ENCODE peak calls at places on chromosomes 13 and 19, in five cellular contexts. One of them, this sample, is unnamed.
A peak's percentile ranks its signal among the peaks of the same experiment; 100 is the strongest.

GRCh38 chr13:37068962-37069361 is 9.5 kb upstream of the SUPT20H start:
- DNase-seq in uterus: no peak
- DNase-seq in OCI-LY7: peak; percentile 68
- DNase-seq in gastrocnemius medialis: no peak
- DNase-seq in RWPE1: no peak
- DNase-seq in this sample: no peak

GRCh38 chr19:45998834-45999233 is 3.6 kb downstream of the CCDC61 start:
- DNase-seq in uterus: no peak
- DNase-seq in OCI-LY7: no peak
- DNase-seq in gastrocnemius medialis: no peak
- DNase-seq in RWPE1: no peak
- DNase-seq in this sample: no peak

GRCh38 chr13:30051531-30052060 is 201.2 kb upstream of the UBL3 start:
- DNase-seq in uterus: no peak
- DNase-seq in OCI-LY7: no peak
- DNase-seq in gastrocnemius medialis: no peak
- DNase-seq in RWPE1: no peak
- DNase-seq in this sample: no peak

GRCh38 chr13:78599911-78600310 is 3.4 kb downstream of the POU4F1 start:
- DNase-seq in uterus: no peak
- DNase-seq in OCI-LY7: no peak
- DNase-seq in gastrocnemius medialis: no peak
- DNase-seq in RWPE1: no peak
- DNase-seq in this sample: no peak

GRCh38 chr19:18340237-18340989 is at the start of gene PGPEP1:
- DNase-seq in uterus: peak; percentile 52
- DNase-seq in OCI-LY7: peak; percentile 81
- DNase-seq in gastrocnemius medialis: peak; percentile 31
- DNase-seq in RWPE1: peak; percentile 67
- DNase-seq in this sample: peak; percentile 65

GRCh38 chr13:107834268-107834667 is 381.1 kb downstream of the LIG4 start:
- DNase-seq in uterus: no peak
- DNase-seq in OCI-LY7: no peak
- DNase-seq in gastrocnemius medialis: no peak
- DNase-seq in RWPE1: no peak
- DNase-seq in this sample: no peak

GRCh38 chr19:17794731-17795494 is at the start of gene B3GNT3:
- DNase-seq in uterus: no peak
- DNase-seq in OCI-LY7: no peak
- DNase-seq in gastrocnemius medialis: no peak
- DNase-seq in RWPE1: peak; percentile 70
- DNase-seq in this sample: no peak

GRCh38 chr13:24097064-24097463 is 63.5 kb upstream of the SPATA13 start:
- DNase-seq in uterus: no peak
- DNase-seq in OCI-LY7: no peak
- DNase-seq in gastrocnemius medialis: no peak
- DNase-seq in RWPE1: no peak
- DNase-seq in this sample: no peak

GRCh38 chr13:91739751-91740150 is 341.3 kb downstream of the GPC5 start:
- DNase-seq in uterus: no peak
- DNase-seq in OCI-LY7: no peak
- DNase-seq in gastrocnemius medialis: no peak
- DNase-seq in RWPE1: no peak
- DNase-seq in this sample: no peak

GRCh38 chr13:38537026-38537425 is 149.9 kb upstream of the FREM2 start:
- DNase-seq in uterus: no peak
- DNase-seq in OCI-LY7: no peak
- DNase-seq in gastrocnemius medialis: no peak
- DNase-seq in RWPE1: no peak
- DNase-seq in this sample: no peak

GRCh38 chr13:32528358-32528757 is 10.2 kb downstream of the N4BP2L2 start:
- DNase-seq in uterus: no peak
- DNase-seq in OCI-LY7: no peak
- DNase-seq in gastrocnemius medialis: no peak
- DNase-seq in RWPE1: no peak
- DNase-seq in this sample: no peak

GRCh38 chr19:13843104-13843921 is 33.6 kb upstream of the NANOS3 start:
- DNase-seq in uterus: peak; percentile 75
- DNase-seq in OCI-LY7: no peak
- DNase-seq in gastrocnemius medialis: no peak
- DNase-seq in RWPE1: peak; percentile 88
- DNase-seq in this sample: peak; percentile 28

GRCh38 chr19:48461982-48462655 is 6.7 kb downstream of the KCNJ14 start:
- DNase-seq in uterus: no peak
- DNase-seq in OCI-LY7: peak; percentile 35
- DNase-seq in gastrocnemius medialis: no peak
- DNase-seq in RWPE1: no peak
- DNase-seq in this sample: no peak

GRCh38 chr19:2542341-2543069 is 66.6 kb downstream of the GADD45B start:
- DNase-seq in uterus: no peak
- DNase-seq in OCI-LY7: no peak
- DNase-seq in gastrocnemius medialis: no peak
- DNase-seq in RWPE1: no peak
- DNase-seq in this sample: no peak

GRCh38 chr19:15452111-15453047 is 2.6 kb upstream of the WIZ start:
- DNase-seq in uterus: peak; percentile 94
- DNase-seq in OCI-LY7: peak; percentile 74
- DNase-seq in gastrocnemius medialis: peak; percentile 86
- DNase-seq in RWPE1: peak; percentile 96
- DNase-seq in this sample: no peak

GRCh38 chr19:8113017-8113416 is 36.4 kb downstream of the FBN3 start:
- DNase-seq in uterus: no peak
- DNase-seq in OCI-LY7: no peak
- DNase-seq in gastrocnemius medialis: no peak
- DNase-seq in RWPE1: no peak
- DNase-seq in this sample: no peak

GRCh38 chr19:15841875-15842569 is 26.6 kb upstream of the OR10H1 start:
- DNase-seq in uterus: no peak
- DNase-seq in OCI-LY7: no peak
- DNase-seq in gastrocnemius medialis: no peak
- DNase-seq in RWPE1: no peak
- DNase-seq in this sample: no peak

GRCh38 chr19:5341448-5341820 is 822 bp upstream of the PTPRS start:
- DNase-seq in uterus: no peak
- DNase-seq in OCI-LY7: no peak
- DNase-seq in gastrocnemius medialis: no peak
- DNase-seq in RWPE1: no peak
- DNase-seq in this sample: no peak

GRCh38 chr13:78317030-78317429 is 286.3 kb downstream of the POU4F1 start:
- DNase-seq in uterus: no peak
- DNase-seq in OCI-LY7: no peak
- DNase-seq in gastrocnemius medialis: no peak
- DNase-seq in RWPE1: peak; percentile 17
- DNase-seq in this sample: no peak

GRCh38 chr19:6774821-6775707 is 2.6 kb downstream of the VAV1 start:
- DNase-seq in uterus: no peak
- DNase-seq in OCI-LY7: peak; percentile 30
- DNase-seq in gastrocnemius medialis: no peak
- DNase-seq in RWPE1: no peak
- DNase-seq in this sample: no peak

GRCh38 chr13:72431981-72432617 is 295.3 kb downstream of the MZT1 start:
- DNase-seq in uterus: no peak
- DNase-seq in OCI-LY7: no peak
- DNase-seq in gastrocnemius medialis: no peak
- DNase-seq in RWPE1: no peak
- DNase-seq in this sample: no peak

GRCh38 chr19:39708594-39708993 is 4.3 kb downstream of the LGALS14 start:
- DNase-seq in uterus: no peak
- DNase-seq in OCI-LY7: no peak
- DNase-seq in gastrocnemius medialis: no peak
- DNase-seq in RWPE1: no peak
- DNase-seq in this sample: no peak

GRCh38 chr13:111629933-111630332 is 309.5 kb downstream of the TEX29 start:
- DNase-seq in uterus: no peak
- DNase-seq in OCI-LY7: no peak
- DNase-seq in gastrocnemius medialis: no peak
- DNase-seq in RWPE1: no peak
- DNase-seq in this sample: no peak

GRCh38 chr19:39919976-39920375 is 14.5 kb downstream of the FCGBP start:
- DNase-seq in uterus: no peak
- DNase-seq in OCI-LY7: no peak
- DNase-seq in gastrocnemius medialis: no peak
- DNase-seq in RWPE1: no peak
- DNase-seq in this sample: no peak

GRCh38 chr19:9847087-9847671 is 12.1 kb downstream of the PIN1 start:
- DNase-seq in uterus: peak; percentile 69
- DNase-seq in OCI-LY7: no peak
- DNase-seq in gastrocnemius medialis: no peak
- DNase-seq in RWPE1: peak; percentile 80
- DNase-seq in this sample: no peak

GRCh38 chr19:51018745-51019543 is 565 bp downstream of the KLK10 start:
- DNase-seq in uterus: peak; percentile 38
- DNase-seq in OCI-LY7: no peak
- DNase-seq in gastrocnemius medialis: no peak
- DNase-seq in RWPE1: peak; percentile 42
- DNase-seq in this sample: no peak

GRCh38 chr19:51019544-51019925 is at the start of gene KLK10:
- DNase-seq in uterus: no peak
- DNase-seq in OCI-LY7: no peak
- DNase-seq in gastrocnemius medialis: no peak
- DNase-seq in RWPE1: no peak
- DNase-seq in this sample: no peak

GRCh38 chr19:51014242-51014641 is 5.3 kb downstream of the KLK10 start:
- DNase-seq in uterus: no peak
- DNase-seq in OCI-LY7: no peak
- DNase-seq in gastrocnemius medialis: no peak
- DNase-seq in RWPE1: no peak
- DNase-seq in this sample: no peak

GRCh38 chr19:51015691-51016267 is 3.7 kb downstream of the KLK10 start:
- DNase-seq in uterus: no peak
- DNase-seq in OCI-LY7: no peak
- DNase-seq in gastrocnemius medialis: no peak
- DNase-seq in RWPE1: no peak
- DNase-seq in this sample: no peak

GRCh38 chr19:51016798-51017683 is 2.5 kb downstream of the KLK10 start:
- DNase-seq in uterus: peak; percentile 43
- DNase-seq in OCI-LY7: peak; percentile 20
- DNase-seq in gastrocnemius medialis: no peak
- DNase-seq in RWPE1: peak; percentile 90
- DNase-seq in this sample: peak; percentile 39
- TF ChIP-seq CTCF in uterus: peak; percentile 79
- TF ChIP-seq CTCF in OCI-LY7: peak; percentile 74
- TF ChIP-seq CTCF in gastrocnemius medialis: no peak
- TF ChIP-seq CTCF in RWPE1: peak; percentile 82
- TF ChIP-seq CTCF in this sample: peak; percentile 74

GRCh38 chr19:56837004-56837403 is 3.5 kb downstream of the PEG3 start:
- DNase-seq in uterus: peak; percentile 20
- DNase-seq in OCI-LY7: no peak
- DNase-seq in gastrocnemius medialis: no peak
- DNase-seq in RWPE1: no peak
- DNase-seq in this sample: no peak

GRCh38 chr19:56837892-56838679 is 2.4 kb downstream of the PEG3 start:
- DNase-seq in uterus: peak; percentile 68
- DNase-seq in OCI-LY7: no peak
- DNase-seq in gastrocnemius medialis: peak; percentile 6
- DNase-seq in RWPE1: no peak
- DNase-seq in this sample: no peak

GRCh38 chr19:56836059-56836458 is 4.5 kb downstream of the PEG3 start:
- DNase-seq in uterus: no peak
- DNase-seq in OCI-LY7: no peak
- DNase-seq in gastrocnemius medialis: no peak
- DNase-seq in RWPE1: no peak
- DNase-seq in this sample: no peak

GRCh38 chr19:56838680-56838929 is 1.9 kb downstream of the PEG3 start:
- DNase-seq in uterus: no peak
- DNase-seq in OCI-LY7: no peak
- DNase-seq in gastrocnemius medialis: no peak
- DNase-seq in RWPE1: no peak
- DNase-seq in this sample: no peak

DNA sequence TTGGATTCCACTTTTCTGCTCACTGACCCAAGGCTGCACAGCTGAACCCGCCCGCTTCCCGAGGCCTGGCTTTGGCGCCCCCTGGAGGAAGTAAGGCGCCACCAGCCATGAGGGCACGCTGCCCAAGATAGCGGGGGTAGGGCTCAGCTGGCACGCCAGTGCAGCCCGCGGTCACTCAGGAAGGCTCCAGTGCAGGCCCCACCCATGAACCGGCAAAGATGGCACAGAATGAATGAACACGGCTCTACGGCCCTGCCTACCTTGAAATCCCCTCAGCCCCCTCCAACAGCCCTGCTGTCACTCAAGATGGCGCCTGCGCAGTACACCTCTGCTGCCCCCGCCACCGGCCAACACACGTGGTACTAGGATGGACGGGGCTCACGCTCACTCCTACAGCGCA is 3.0 kb downstream of the PEG3 start:
- DNase-seq in uterus: peak; percentile 77
- DNase-seq in OCI-LY7: no peak
- DNase-seq in gastrocnemius medialis: peak; percentile 4
- DNase-seq in RWPE1: no peak
- DNase-seq in this sample: no peak
- TF ChIP-seq CTCF in uterus: peak; percentile 57
- TF ChIP-seq CTCF in OCI-LY7: peak; percentile 63
- TF ChIP-seq CTCF in gastrocnemius medialis: peak; percentile 35
- TF ChIP-seq CTCF in RWPE1: no peak
- TF ChIP-seq CTCF in this sample: no peak

DNA sequence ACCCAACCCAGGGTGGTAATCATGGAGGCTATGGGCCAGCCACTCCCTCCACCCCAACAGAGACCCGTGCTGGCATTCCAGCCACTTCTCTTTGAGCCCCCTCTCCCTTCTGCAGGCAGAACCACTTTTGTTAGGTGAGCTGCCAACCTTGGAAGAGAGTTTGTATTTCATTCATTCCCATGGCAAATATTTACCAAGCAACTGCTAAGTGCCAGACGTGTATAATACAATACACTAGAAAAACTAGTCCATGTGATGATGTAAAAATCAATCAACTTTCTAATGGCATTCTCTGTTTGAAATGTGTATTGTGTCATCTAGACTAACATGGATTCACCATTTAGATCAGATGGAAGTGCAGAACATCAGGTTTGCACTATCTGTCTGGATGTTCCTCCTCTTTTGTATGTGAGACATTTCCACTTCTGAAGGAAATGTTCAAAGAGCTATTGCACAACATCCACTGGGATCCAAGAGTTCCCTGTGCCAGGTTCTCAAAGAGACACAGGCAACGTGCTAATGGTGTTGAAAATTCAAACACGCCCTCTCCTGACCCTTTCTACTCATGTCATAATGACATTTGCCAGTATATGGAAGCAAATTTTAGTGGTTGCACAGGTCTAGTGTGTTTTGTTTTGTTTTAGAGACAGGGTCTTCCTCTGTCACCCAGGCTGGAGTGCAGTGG is 5.4 kb downstream of the MLNR start:
- DNase-seq in uterus: no peak
- DNase-seq in OCI-LY7: no peak
- DNase-seq in gastrocnemius medialis: no peak
- DNase-seq in RWPE1: no peak
- DNase-seq in this sample: no peak
- TF ChIP-seq CTCF in uterus: no peak
- TF ChIP-seq CTCF in OCI-LY7: no peak
- TF ChIP-seq CTCF in gastrocnemius medialis: no peak
- TF ChIP-seq CTCF in RWPE1: no peak
- TF ChIP-seq CTCF in this sample: no peak

GRCh38 chr19:3551808-3552095 is 5.6 kb downstream of the MFSD12 start:
- DNase-seq in uterus: no peak
- DNase-seq in OCI-LY7: no peak
- DNase-seq in gastrocnemius medialis: no peak
- DNase-seq in RWPE1: no peak
- DNase-seq in this sample: no peak
- TF ChIP-seq CTCF in uterus: no peak
- TF ChIP-seq CTCF in OCI-LY7: no peak
- TF ChIP-seq CTCF in gastrocnemius medialis: no peak
- TF ChIP-seq CTCF in RWPE1: no peak
- TF ChIP-seq CTCF in this sample: no peak

This sample was measured in natural killer cell.